ENCODE peak calls at places on chromosomes 13 and 19, in eight cellular contexts. H is hippocampal formation, F is body of pancreas, U is NCI-H2171 treated with DMSO at 0.1 percent for 48 hours, M is psoas muscle, Y is fibroblast of lung, Z is AML-193, V is thoracic aorta. A is an unnamed sample.

GRCh38 chr13:111270765-111271164 is 49.7 kb upstream of the TEX29 start:
- DNase-seq in M (no peak), F (no peak), U (no peak), Y (peak), Z (no peak), H (no peak), V (no peak), A (no peak)

GRCh38 chr19:13817615-13818371 is 22.6 kb downstream of the ZSWIM4 start:
- DNase-seq in Z (no peak), H (no peak), V (no peak), F (peak), U (no peak), Y (no peak), M (no peak), A (no peak)

GRCh38 chr19:1164684-1165531 is 9.2 kb downstream of the SBNO2 start:
- DNase-seq in M (peak), U (no peak), Y (no peak), Z (no peak), V (no peak), F (no peak), H (no peak), A (no peak)

GRCh38 chr13:75762066-75762937 is 126.2 kb downstream of the LMO7 start:
- DNase-seq in V (no peak), H (no peak), M (no peak), Z (no peak), U (no peak), F (no peak), Y (peak), A (no peak)

GRCh38 chr19:13932911-13933393 is 5.3 kb downstream of the PODNL1 start:
- DNase-seq in Z (no peak), H (no peak), Y (no peak), U (no peak), F (no peak), M (no peak), V (no peak), A (no peak)

GRCh38 chr19:19627442-19627715 is 641 bp downstream of the LPAR2 start:
- DNase-seq in V (no peak), H (no peak), U (no peak), Z (no peak), M (peak), F (no peak), Y (no peak), A (no peak)

GRCh38 chr19:56840452-56841193 is at the start of the genes PEG3 and ZIM2:
- DNase-seq in H (peak), V (peak), M (peak), Y (peak), Z (no peak), U (no peak), F (peak), A (peak)

GRCh38 chr19:13808856-13809255 is 13.6 kb downstream of the ZSWIM4 start:
- DNase-seq in U (no peak), F (no peak), V (no peak), H (no peak), M (no peak), Y (no peak), Z (no peak), A (no peak)

GRCh38 chr19:56838930-56839664 is 1.4 kb downstream of the PEG3 start:
- DNase-seq in U (no peak), H (peak), V (peak), Z (no peak), F (peak), Y (peak), M (peak), A (peak)

GRCh38 chr19:41428481-41428859 is 1.3 kb upstream of the B3GNT8 start:
- DNase-seq in Y (no peak), F (no peak), M (no peak), Z (no peak), V (no peak), U (no peak), H (no peak), A (no peak)

GRCh38 chr13:66207610-66208009 is 1022.5 kb downstream of the PCDH9 start:
- DNase-seq in V (no peak), U (no peak), Y (no peak), F (no peak), M (no peak), Z (no peak), H (no peak), A (no peak)

GRCh38 chr19:50195224-50195623 is 8.2 kb upstream of the MYH14 start:
- DNase-seq in M (no peak), F (no peak), Y (no peak), Z (no peak), H (no peak), V (no peak), U (no peak), A (no peak)

A was measured in omental fat pad.